ENCODE peak calls at places on chromosome 18, in six cellular contexts. One of them, this sample, is unnamed.

GRCh38 chr18:14964002-14964401 is 216.0 kb downstream of the ANKRD30B start:
- DNase-seq in kidney: no peak
- DNase-seq in neural crest cell: no peak
- DNase-seq in cardiac muscle cell: no peak
- DNase-seq in body of pancreas: no peak
- DNase-seq in B cell: no peak
- DNase-seq in this sample: no peak

GRCh38 chr18:79549638-79550000 is 130.0 kb upstream of the CTDP1 start:
- DNase-seq in kidney: no peak
- DNase-seq in neural crest cell: no peak
- DNase-seq in cardiac muscle cell: no peak
- DNase-seq in body of pancreas: no peak
- DNase-seq in B cell: no peak
- DNase-seq in this sample: no peak

GRCh38 chr18:68454511-68455228 is 260.2 kb downstream of the TMX3 start:
- DNase-seq in kidney: no peak
- DNase-seq in neural crest cell: no peak
- DNase-seq in cardiac muscle cell: no peak
- DNase-seq in body of pancreas: no peak
- DNase-seq in B cell: no peak
- DNase-seq in this sample: no peak

GRCh38 chr18:36693931-36694661 is 134.7 kb downstream of the TPGS2 start:
- DNase-seq in kidney: no peak
- DNase-seq in neural crest cell: no peak
- DNase-seq in cardiac muscle cell: no peak
- DNase-seq in body of pancreas: peak; percentile 12
- DNase-seq in B cell: no peak
- DNase-seq in this sample: no peak

GRCh38 chr18:35582899-35583558 is 1.5 kb downstream of the GALNT1 start:
- DNase-seq in kidney: no peak
- DNase-seq in neural crest cell: no peak
- DNase-seq in cardiac muscle cell: peak; percentile 49
- DNase-seq in body of pancreas: no peak
- DNase-seq in B cell: no peak
- DNase-seq in this sample: no peak

GRCh38 chr18:69628774-69629359 is 228.2 kb downstream of the DOK6 start:
- DNase-seq in kidney: no peak
- DNase-seq in neural crest cell: no peak
- DNase-seq in cardiac muscle cell: no peak
- DNase-seq in body of pancreas: no peak
- DNase-seq in B cell: no peak
- DNase-seq in this sample: no peak

GRCh38 chr18:76340410-76340809 is 154.6 kb downstream of the ZNF516 start:
- DNase-seq in kidney: no peak
- DNase-seq in neural crest cell: no peak
- DNase-seq in cardiac muscle cell: no peak
- DNase-seq in body of pancreas: no peak
- DNase-seq in B cell: no peak
- DNase-seq in this sample: no peak

GRCh38 chr18:63264871-63265270 is 54.7 kb downstream of the BCL2 start:
- DNase-seq in kidney: no peak
- DNase-seq in neural crest cell: no peak
- DNase-seq in cardiac muscle cell: no peak
- DNase-seq in body of pancreas: no peak
- DNase-seq in B cell: no peak
- DNase-seq in this sample: no peak

GRCh38 chr18:74645717-74646116 is 48.0 kb downstream of the ZNF407 start:
- DNase-seq in kidney: no peak
- DNase-seq in neural crest cell: no peak
- DNase-seq in cardiac muscle cell: no peak
- DNase-seq in body of pancreas: no peak
- DNase-seq in B cell: no peak
- DNase-seq in this sample: no peak

GRCh38 chr18:58596265-58596681 is 32.6 kb downstream of the ALPK2 start:
- DNase-seq in kidney: no peak
- DNase-seq in neural crest cell: no peak
- DNase-seq in cardiac muscle cell: peak; percentile 48
- DNase-seq in body of pancreas: no peak
- DNase-seq in B cell: no peak
- DNase-seq in this sample: no peak

GRCh38 chr18:77069931-77070330 is 62.7 kb downstream of the MBP start:
- DNase-seq in kidney: no peak
- DNase-seq in neural crest cell: no peak
- DNase-seq in cardiac muscle cell: no peak
- DNase-seq in body of pancreas: no peak
- DNase-seq in B cell: no peak
- DNase-seq in this sample: no peak

GRCh38 chr18:27771571-27771970 is 405.4 kb downstream of the CDH2 start:
- DNase-seq in kidney: no peak
- DNase-seq in neural crest cell: no peak
- DNase-seq in cardiac muscle cell: no peak
- DNase-seq in body of pancreas: no peak
- DNase-seq in B cell: no peak
- DNase-seq in this sample: no peak

GRCh38 chr18:2978626-2979025 is 34.3 kb downstream of the LPIN2 start:
- DNase-seq in kidney: no peak
- DNase-seq in neural crest cell: no peak
- DNase-seq in cardiac muscle cell: no peak
- DNase-seq in body of pancreas: no peak
- DNase-seq in B cell: no peak
- DNase-seq in this sample: no peak

GRCh38 chr18:61861372-61861771 is 31.4 kb downstream of the RNF152 start:
- DNase-seq in kidney: no peak
- DNase-seq in neural crest cell: no peak
- DNase-seq in cardiac muscle cell: no peak
- DNase-seq in body of pancreas: no peak
- DNase-seq in B cell: no peak
- DNase-seq in this sample: no peak

GRCh38 chr18:40531061-40531460 is 1424.0 kb upstream of the PIK3C3 start:
- DNase-seq in kidney: no peak
- DNase-seq in neural crest cell: no peak
- DNase-seq in cardiac muscle cell: no peak
- DNase-seq in body of pancreas: no peak
- DNase-seq in B cell: no peak
- DNase-seq in this sample: no peak

GRCh38 chr18:13428319-13428718 is 209.8 kb downstream of the LDLRAD4 start:
- DNase-seq in kidney: no peak
- DNase-seq in neural crest cell: no peak
- DNase-seq in cardiac muscle cell: no peak
- DNase-seq in body of pancreas: no peak
- DNase-seq in B cell: no peak
- DNase-seq in this sample: no peak

GRCh38 chr18:75162467-75162866 is 46.5 kb downstream of the PTGR3 start:
- DNase-seq in kidney: no peak
- DNase-seq in neural crest cell: no peak
- DNase-seq in cardiac muscle cell: no peak
- DNase-seq in body of pancreas: no peak
- DNase-seq in B cell: no peak
- DNase-seq in this sample: no peak

GRCh38 chr18:12840382-12840781 is 43.7 kb downstream of the PTPN2 start:
- DNase-seq in kidney: no peak
- DNase-seq in neural crest cell: no peak
- DNase-seq in cardiac muscle cell: no peak
- DNase-seq in body of pancreas: no peak
- DNase-seq in B cell: no peak
- DNase-seq in this sample: no peak

GRCh38 chr18:70166668-70167067 is 38.8 kb downstream of the RTTN start:
- DNase-seq in kidney: no peak
- DNase-seq in neural crest cell: no peak
- DNase-seq in cardiac muscle cell: no peak
- DNase-seq in body of pancreas: no peak
- DNase-seq in B cell: no peak
- DNase-seq in this sample: no peak

GRCh38 chr18:35117951-35118411 is 76.8 kb downstream of the MAPRE2 start:
- DNase-seq in kidney: no peak
- DNase-seq in neural crest cell: no peak
- DNase-seq in cardiac muscle cell: peak; percentile 66
- DNase-seq in body of pancreas: peak; percentile 24
- DNase-seq in B cell: no peak
- DNase-seq in this sample: no peak

GRCh38 chr18:24837065-24837464 is 376.6 kb downstream of the HRH4 start:
- DNase-seq in kidney: no peak
- DNase-seq in neural crest cell: no peak
- DNase-seq in cardiac muscle cell: no peak
- DNase-seq in body of pancreas: no peak
- DNase-seq in B cell: no peak
- DNase-seq in this sample: no peak

GRCh38 chr18:31241900-31242409 is 76.0 kb upstream of the DSG1 start:
- DNase-seq in kidney: no peak
- DNase-seq in neural crest cell: peak; percentile 65
- DNase-seq in cardiac muscle cell: peak; percentile 39
- DNase-seq in body of pancreas: peak; percentile 82
- DNase-seq in B cell: no peak
- DNase-seq in this sample: peak; percentile 79

GRCh38 chr18:13725566-13726227 is 661 bp downstream of the FAM210A start:
- DNase-seq in kidney: no peak
- DNase-seq in neural crest cell: no peak
- DNase-seq in cardiac muscle cell: no peak
- DNase-seq in body of pancreas: peak; percentile 2
- DNase-seq in B cell: peak; percentile 7
- DNase-seq in this sample: peak; percentile 39

GRCh38 chr18:64115906-64116305 is 33.0 kb downstream of the LINC00305 start:
- DNase-seq in kidney: no peak
- DNase-seq in neural crest cell: no peak
- DNase-seq in cardiac muscle cell: no peak
- DNase-seq in body of pancreas: no peak
- DNase-seq in B cell: no peak
- DNase-seq in this sample: no peak

GRCh38 chr18:60070631-60071030 is 170.8 kb downstream of the PMAIP1 start:
- DNase-seq in kidney: no peak
- DNase-seq in neural crest cell: no peak
- DNase-seq in cardiac muscle cell: no peak
- DNase-seq in body of pancreas: no peak
- DNase-seq in B cell: no peak
- DNase-seq in this sample: no peak

GRCh38 chr18:79901665-79902064 is 49.8 kb downstream of the SLC66A2 start:
- DNase-seq in kidney: no peak
- DNase-seq in neural crest cell: no peak
- DNase-seq in cardiac muscle cell: no peak
- DNase-seq in body of pancreas: no peak
- DNase-seq in B cell: no peak
- DNase-seq in this sample: no peak

GRCh38 chr18:21682276-21683051 is 22.1 kb downstream of the ABHD3 start:
- DNase-seq in kidney: no peak
- DNase-seq in neural crest cell: peak; percentile 33
- DNase-seq in cardiac muscle cell: no peak
- DNase-seq in body of pancreas: peak; percentile 18
- DNase-seq in B cell: no peak
- DNase-seq in this sample: no peak

GRCh38 chr18:9808530-9809241 is 77.1 kb upstream of the TXNDC2 start:
- DNase-seq in kidney: no peak
- DNase-seq in neural crest cell: no peak
- DNase-seq in cardiac muscle cell: peak; percentile 11
- DNase-seq in body of pancreas: peak; percentile 41
- DNase-seq in B cell: no peak
- DNase-seq in this sample: no peak

DNA sequence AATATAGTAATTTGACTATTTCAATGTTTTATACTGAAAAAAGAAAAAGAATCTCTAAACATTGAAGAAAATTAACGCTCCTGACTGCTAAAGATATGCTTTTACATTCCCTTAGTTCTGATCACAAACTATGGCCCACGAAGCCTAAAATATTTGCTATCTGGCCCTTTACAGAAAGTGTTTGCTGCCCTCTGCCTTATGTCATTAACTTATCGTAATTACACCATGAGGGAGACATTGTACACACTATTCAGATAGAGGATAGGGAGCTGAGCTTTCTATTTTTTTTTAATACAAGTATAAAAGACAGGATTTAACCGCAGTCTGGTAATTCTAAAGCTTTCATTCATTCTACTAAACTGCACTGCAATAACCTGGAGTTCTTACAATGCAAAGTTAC is 393.1 kb upstream of the DCC start:
- DNase-seq in kidney: no peak
- DNase-seq in neural crest cell: no peak
- DNase-seq in cardiac muscle cell: no peak
- DNase-seq in body of pancreas: no peak
- DNase-seq in B cell: no peak
- DNase-seq in this sample: no peak
- TF ChIP-seq CTCF in kidney: no peak
- TF ChIP-seq CTCF in neural crest cell: no peak
- TF ChIP-seq CTCF in cardiac muscle cell: no peak
- TF ChIP-seq CTCF in body of pancreas: no peak
- TF ChIP-seq CTCF in B cell: no peak
- TF ChIP-seq CTCF in this sample: no peak

GRCh38 chr18:65955747-65956146 is 204.9 kb downstream of the CDH7 start:
- DNase-seq in kidney: no peak
- DNase-seq in neural crest cell: no peak
- DNase-seq in cardiac muscle cell: no peak
- DNase-seq in body of pancreas: no peak
- DNase-seq in B cell: no peak
- DNase-seq in this sample: no peak
- TF ChIP-seq CTCF in kidney: no peak
- TF ChIP-seq CTCF in neural crest cell: no peak
- TF ChIP-seq CTCF in cardiac muscle cell: no peak
- TF ChIP-seq CTCF in body of pancreas: no peak
- TF ChIP-seq CTCF in B cell: no peak
- TF ChIP-seq CTCF in this sample: no peak

GRCh38 chr18:7735194-7735593 is 168.1 kb downstream of the PTPRM start:
- DNase-seq in kidney: no peak
- DNase-seq in neural crest cell: no peak
- DNase-seq in cardiac muscle cell: no peak
- DNase-seq in body of pancreas: no peak
- DNase-seq in B cell: no peak
- DNase-seq in this sample: no peak
- TF ChIP-seq CTCF in kidney: peak; percentile 37
- TF ChIP-seq CTCF in neural crest cell: peak; percentile 41
- TF ChIP-seq CTCF in cardiac muscle cell: peak; percentile 36
- TF ChIP-seq CTCF in body of pancreas: no peak
- TF ChIP-seq CTCF in B cell: no peak
- TF ChIP-seq CTCF in this sample: peak; percentile 16

GRCh38 chr18:56696966-56697365 is 45.8 kb downstream of the WDR7 start:
- DNase-seq in kidney: no peak
- DNase-seq in neural crest cell: no peak
- DNase-seq in cardiac muscle cell: no peak
- DNase-seq in body of pancreas: no peak
- DNase-seq in B cell: no peak
- DNase-seq in this sample: no peak

GRCh38 chr18:56702946-56703345 is 51.8 kb downstream of the WDR7 start:
- DNase-seq in kidney: no peak
- DNase-seq in neural crest cell: peak; percentile 40
- DNase-seq in cardiac muscle cell: peak; percentile 47
- DNase-seq in body of pancreas: peak; percentile 39
- DNase-seq in B cell: peak; percentile 24
- DNase-seq in this sample: peak; percentile 22
- TF ChIP-seq CTCF in kidney: peak; percentile 34
- TF ChIP-seq CTCF in neural crest cell: peak; percentile 70
- TF ChIP-seq CTCF in cardiac muscle cell: peak; percentile 58
- TF ChIP-seq CTCF in body of pancreas: peak; percentile 29
- TF ChIP-seq CTCF in B cell: peak; percentile 64
- TF ChIP-seq CTCF in this sample: no peak

DNA sequence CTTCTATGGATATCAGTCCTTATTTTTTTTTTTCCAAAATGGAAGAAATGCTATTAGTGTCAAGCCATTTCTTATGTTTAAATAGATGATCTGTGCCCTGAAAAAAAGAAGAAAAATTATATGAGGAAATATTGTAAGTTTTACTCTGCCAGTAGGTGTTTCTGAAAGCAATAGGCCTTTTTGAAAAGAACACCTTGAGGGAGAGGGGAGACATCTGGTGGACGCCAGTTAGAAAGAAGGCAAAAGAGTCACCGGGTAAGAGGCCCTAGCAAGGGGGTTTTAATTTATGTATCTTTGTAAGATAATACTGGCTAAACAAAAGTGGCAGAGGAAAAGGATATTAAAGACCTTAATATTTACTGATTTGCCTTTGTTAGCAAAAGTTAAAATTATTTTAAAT is 56.1 kb downstream of the DYNAP start:
- DNase-seq in kidney: no peak
- DNase-seq in neural crest cell: no peak
- DNase-seq in cardiac muscle cell: peak; percentile 56
- DNase-seq in body of pancreas: peak; percentile 54
- DNase-seq in B cell: no peak
- DNase-seq in this sample: peak; percentile 36
- TF ChIP-seq CTCF in kidney: peak; percentile 43
- TF ChIP-seq CTCF in neural crest cell: peak; percentile 65
- TF ChIP-seq CTCF in cardiac muscle cell: peak; percentile 52
- TF ChIP-seq CTCF in body of pancreas: peak; percentile 50
- TF ChIP-seq CTCF in B cell: no peak
- TF ChIP-seq CTCF in this sample: no peak